ENCODE peak calls at places on chromosomes 11 and 22, in four cellular contexts. M, V, G and T are unnamed samples.

GRCh38 chr11:116148645-116149044 is 624.1 kb downstream of the BUD13 start:
- ATAC-seq in M (no peak), V (no peak), G (no peak), T (no peak)

GRCh38 chr11:131185915-131186314 is 184.5 kb upstream of the NTM start:
- ATAC-seq in M (no peak), V (no peak), G (no peak), T (no peak)

GRCh38 chr11:121520243-121521144 is 67.7 kb upstream of the SORL1-AS1 start:
- ATAC-seq in M (no peak), V (no peak), G (peak), T (no peak)

GRCh38 chr22:27531782-27532530 is 269.6 kb downstream of the MN1 start:
- ATAC-seq in M (peak), V (no peak), G (peak), T (no peak)

GRCh38 chr11:75326439-75326810 is 25.0 kb downstream of the ARRB1 start:
- ATAC-seq in M (no peak), V (peak), G (peak), T (peak)

GRCh38 chr11:45650166-45651095 is 15.0 kb downstream of the CHST1 start:
- ATAC-seq in M (no peak), V (no peak), G (no peak), T (no peak)

GRCh38 chr11:12669930-12670329 is 4.3 kb upstream of the TEAD1 start:
- ATAC-seq in M (no peak), V (no peak), G (no peak), T (no peak)

GRCh38 chr11:64090811-64091516 is 55.2 kb downstream of the FLRT1 start:
- ATAC-seq in M (no peak), V (no peak), G (no peak), T (no peak)

GRCh38 chr11:130611791-130612251 is 163.4 kb downstream of the ADAMTS15 start:
- ATAC-seq in M (no peak), V (no peak), G (peak), T (no peak)

GRCh38 chr11:14584595-14584994 is 59.0 kb upstream of the PDE3B start:
- ATAC-seq in M (no peak), V (no peak), G (no peak), T (no peak)

GRCh38 chr22:45508814-45509213 is 6.1 kb downstream of the FBLN1 start:
- ATAC-seq in M (no peak), V (no peak), G (no peak), T (no peak)

GRCh38 chr11:67468509-67468834 is 579 bp downstream of the TMEM134 start:
- ATAC-seq in M (no peak), V (no peak), G (no peak), T (peak)

GRCh38 chr11:79950172-79950571 is 509.3 kb upstream of the TENM4 start:
- ATAC-seq in M (no peak), V (no peak), G (no peak), T (no peak)

GRCh38 chr22:37310075-37310606 is 27.8 kb downstream of the CYTH4 start:
- ATAC-seq in M (no peak), V (no peak), G (no peak), T (no peak)

GRCh38 chr11:122137081-122137793 is 21.2 kb upstream of the BLID start:
- ATAC-seq in M (peak), V (no peak), G (peak), T (no peak)

GRCh38 chr11:76578655-76579046 is 91.9 kb downstream of the LRRC32 start:
- ATAC-seq in M (peak), V (no peak), G (peak), T (no peak)

GRCh38 chr11:2220173-2220771 is 48.7 kb upstream of the TH start:
- ATAC-seq in M (no peak), V (no peak), G (no peak), T (no peak)

GRCh38 chr11:12388171-12388570 is 10.8 kb downstream of the PARVA start:
- ATAC-seq in M (peak), V (no peak), G (no peak), T (no peak)